ENCODE peak calls at places on chromosome 17, in seven cellular contexts. D is H9, J is neuronal stem cell, U is mesenchymal stem cell, B is IMR-90, W is H1, N is trophoblast cell. P is an unnamed sample.

GRCh38 chr17:54967621-54968258 is 714 bp downstream of the COX11 start:
- DNase-seq in D (no peak), J (no peak), U (peak; percentile 39), B (peak; percentile 27), W (no peak), N (peak; percentile 4), P (peak; percentile 67)

GRCh38 chr17:40203131-40203530 is 16.0 kb upstream of the WIPF2 start:
- DNase-seq in D (no peak), J (no peak), U (no peak), B (no peak), W (no peak), N (no peak), P (no peak)

GRCh38 chr17:44272321-44272951 is 4.5 kb upstream of the SLC4A1 start:
- DNase-seq in D (no peak), J (no peak), U (no peak), B (no peak), W (no peak), N (peak; percentile 15), P (no peak)

GRCh38 chr17:4480929-4481898 is 17.5 kb upstream of the SPNS2 start:
- DNase-seq in D (no peak), J (no peak), U (no peak), B (no peak), W (no peak), N (no peak), P (no peak)

GRCh38 chr17:21352981-21353265 is 23.2 kb upstream of the KCNJ12 start:
- DNase-seq in D (no peak), J (no peak), U (no peak), B (no peak), W (no peak), N (no peak), P (no peak)

GRCh38 chr17:71011389-71011788 is 842.1 kb downstream of the KCNJ2 start:
- DNase-seq in D (no peak), J (no peak), U (no peak), B (no peak), W (no peak), N (no peak), P (no peak)

GRCh38 chr17:9199474-9200196 is 178.3 kb downstream of the NTN1 start:
- DNase-seq in D (peak; percentile 64), J (no peak), U (peak; percentile 6), B (no peak), W (no peak), N (no peak), P (peak; percentile 50)

GRCh38 chr17:51258756-51259573 is 884 bp downstream of the MBTD1 start:
- DNase-seq in D (peak; percentile 61), J (no peak), U (peak; percentile 23), B (no peak), W (no peak), N (no peak), P (peak; percentile 58)

GRCh38 chr17:6244253-6244652 is 174.1 kb downstream of the WSCD1 start:
- DNase-seq in D (peak; percentile 20), J (no peak), U (no peak), B (no peak), W (no peak), N (no peak), P (no peak)

GRCh38 chr17:55348749-55349354 is 72.8 kb downstream of the MMD start:
- DNase-seq in D (peak; percentile 58), J (peak; percentile 33), U (peak; percentile 56), B (peak; percentile 43), W (peak; percentile 57), N (peak; percentile 22), P (peak; percentile 50)

GRCh38 chr17:12035713-12036112 is 15.0 kb downstream of the MAP2K4 start:
- DNase-seq in D (no peak), J (no peak), U (no peak), B (no peak), W (no peak), N (no peak), P (no peak)

GRCh38 chr17:10797848-10798328 is 6.0 kb downstream of the TMEM238L start:
- DNase-seq in D (no peak), J (no peak), U (no peak), B (no peak), W (no peak), N (no peak), P (peak; percentile 21)

GRCh38 chr17:64492481-64493109 is 4.3 kb downstream of the POLG2 start:
- DNase-seq in D (no peak), J (no peak), U (peak; percentile 53), B (no peak), W (no peak), N (no peak), P (no peak)
- H2AK5ac ChIP-seq in D (no peak overlapping the region), J (no peak overlapping the region), U (no peak overlapping the region), B (no peak overlapping the region), W (no peak overlapping the region), N (no peak overlapping the region), P (no peak overlapping the region)

GRCh38 chr17:58416396-58416795 is 938 bp downstream of the RNF43 start:
- DNase-seq in D (no peak), J (no peak), U (no peak), B (no peak), W (no peak), N (no peak), P (no peak)

GRCh38 chr17:58414596-58414997 is 2.7 kb downstream of the RNF43 start:
- DNase-seq in D (no peak), J (no peak), U (no peak), B (no peak), W (no peak), N (no peak), P (no peak)

GRCh38 chr17:58416937-58417299 is 416 bp downstream of the RNF43 start:
- DNase-seq in D (no peak), J (no peak), U (no peak), B (no peak), W (no peak), N (no peak), P (peak; percentile 22)

GRCh38 chr17:58413684-58414083 is 3.6 kb downstream of the RNF43 start:
- DNase-seq in D (no peak), J (no peak), U (no peak), B (no peak), W (no peak), N (no peak), P (no peak)

GRCh38 chr17:58415371-58416055 is 1.8 kb downstream of the RNF43 start:
- DNase-seq in D (peak; percentile 68), J (no peak), U (no peak), B (no peak), W (no peak), N (no peak), P (peak; percentile 20)
- H3K23ac ChIP-seq in D (no peak overlapping the region), J (no peak overlapping the region), U (no peak overlapping the region), B (no peak overlapping the region), W (no peak overlapping the region), N (no peak overlapping the region), P (no peak overlapping the region)

GRCh38 chr17:60305141-60305540 is 86.8 kb downstream of the USP32 start:
- DNase-seq in D (no peak), J (no peak), U (peak; percentile 9), B (no peak), W (no peak), N (no peak), P (peak; percentile 34)
- H2AK5ac ChIP-seq in D (no peak overlapping the region), J (no peak overlapping the region), U (no peak overlapping the region), B (no peak overlapping the region), W (no peak overlapping the region), N (no peak overlapping the region), P (no peak overlapping the region)

GRCh38 chr17:802901-803881 is 21.0 kb downstream of the MRM3 start:
- DNase-seq in D (no peak), J (no peak), U (no peak), B (no peak), W (no peak), N (no peak), P (no peak)

GRCh38 chr17:807146-808002 is 25.2 kb downstream of the MRM3 start:
- DNase-seq in D (no peak), J (no peak), U (no peak), B (no peak), W (no peak), N (no peak), P (no peak)

GRCh38 chr17:806346-807145 is 24.4 kb downstream of the MRM3 start:
- DNase-seq in D (no peak), J (no peak), U (no peak), B (no peak), W (no peak), N (no peak), P (no peak)

GRCh38 chr17:802481-802880 is 20.3 kb downstream of the MRM3 start:
- DNase-seq in D (no peak), J (no peak), U (no peak), B (no peak), W (no peak), N (no peak), P (no peak)

DNA sequence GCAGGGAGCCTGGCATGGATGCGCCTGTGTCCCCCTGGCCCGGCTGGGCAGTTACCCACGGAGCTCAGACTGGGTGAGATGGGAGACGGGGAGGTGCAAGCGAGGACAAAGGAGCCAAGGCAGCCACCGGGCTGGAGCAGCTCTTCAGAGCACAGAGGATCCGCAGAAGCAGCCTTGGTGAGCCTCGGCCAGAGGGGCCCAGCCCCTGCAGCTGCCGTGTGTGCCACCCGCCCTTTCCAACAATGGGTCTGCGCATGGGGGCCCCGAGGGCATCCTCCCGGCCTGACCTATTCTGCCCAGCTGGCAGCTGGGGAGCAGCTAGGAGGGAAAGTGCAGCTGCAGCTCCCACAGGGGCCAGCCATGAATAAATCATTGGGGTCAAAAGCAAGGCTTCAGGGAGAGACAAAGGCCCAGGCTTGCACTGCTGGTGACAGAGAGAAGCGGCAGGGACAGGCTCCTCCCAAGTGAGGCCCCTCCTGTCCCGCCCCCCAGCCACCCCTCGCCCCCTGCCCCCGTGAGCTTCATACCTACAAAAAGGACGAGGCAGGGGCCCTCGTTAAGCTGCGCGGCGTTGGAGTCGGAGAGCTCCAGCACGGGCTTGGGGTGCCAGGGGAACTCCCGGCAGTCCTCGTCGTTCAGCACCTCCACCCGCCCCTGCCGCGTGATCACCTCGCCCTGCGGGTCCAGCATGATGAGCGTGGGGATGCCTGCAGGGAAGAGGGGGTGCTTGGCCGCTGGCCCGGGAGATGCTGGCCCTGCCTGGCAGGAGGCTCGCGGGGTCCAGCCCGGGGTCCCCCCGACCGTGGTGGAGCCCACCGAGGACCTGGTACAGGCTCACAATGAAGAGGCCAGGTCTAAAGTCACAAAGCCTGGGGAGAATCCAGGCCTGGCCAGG is 22.6 kb downstream of the MRM3 start:
- DNase-seq in D (no peak), J (no peak), U (no peak), B (no peak), W (no peak), N (no peak), P (no peak)
- H3K23ac ChIP-seq in D (no peak overlapping the region), J (peak overlapping the region; percentile 80), U (no peak overlapping the region), B (no peak overlapping the region), W (no peak overlapping the region), N (no peak overlapping the region), P (no peak overlapping the region)

DNA sequence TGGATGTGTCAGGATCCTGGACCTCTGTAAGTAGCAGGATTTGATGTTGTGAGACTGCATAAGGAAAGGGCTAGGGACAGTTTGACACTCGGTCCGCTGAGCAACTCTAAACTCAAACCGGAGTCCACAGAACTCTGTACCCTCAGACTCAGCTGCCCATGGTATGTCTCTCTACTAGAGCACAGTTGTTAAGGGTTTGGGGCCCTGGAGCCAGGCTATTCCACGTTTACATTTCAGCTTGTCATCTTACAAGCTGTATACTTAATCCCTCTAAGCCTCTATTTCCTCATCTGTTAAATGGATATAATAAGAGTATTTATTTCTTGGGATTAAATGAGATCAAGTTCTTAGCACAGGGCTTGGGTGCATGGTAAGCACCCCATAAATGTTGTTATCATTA is 27.9 kb downstream of the HOXB1 start:
- DNase-seq in D (no peak), J (no peak), U (no peak), B (no peak), W (no peak), N (no peak), P (no peak)
- H2AK5ac ChIP-seq in D (no peak overlapping the region), J (no peak overlapping the region), U (no peak overlapping the region), B (peak overlapping the region; percentile 52), W (no peak overlapping the region), N (peak overlapping the region; percentile 22), P (no peak overlapping the region)